ENCODE peak calls at places on chromosomes 12 and 14, in eight cellular contexts. A is right atrium auricular region, Z is AG04450, M is transverse colon, L is Caco-2, Q is GM06990, D is Panc1, E is suprapubic skin. K is an unnamed sample.
A peak's percentile ranks its signal among the peaks of the same experiment; 100 is the strongest.

GRCh38 chr12:95608252-95609033 is 57.2 kb upstream of the USP44 start:
- DNase-seq in E (peak; percentile 76), L (no peak), Z (no peak), M (no peak), Q (no peak), D (peak; percentile 72), A (peak; percentile 91), K (no peak)

GRCh38 chr12:74552201-74552600 is 14.6 kb downstream of the ATXN7L3B start:
- DNase-seq in A (no peak), M (no peak), Q (no peak), Z (no peak), E (no peak), D (no peak), L (no peak), K (no peak)

GRCh38 chr12:113823816-113824215 is 142.3 kb downstream of the RBM19 start:
- DNase-seq in Z (no peak), L (no peak), A (no peak), E (no peak), M (no peak), D (no peak), Q (no peak), K (no peak)

GRCh38 chr14:44897844-44898151 is 63.9 kb downstream of the KLHL28 start:
- DNase-seq in Z (no peak), D (no peak), Q (no peak), L (no peak), M (no peak), A (peak; percentile 69), E (no peak), K (no peak)

GRCh38 chr14:64566651-64567122 is 16.9 kb downstream of the PPP1R36 start:
- DNase-seq in L (no peak), D (no peak), Q (no peak), Z (no peak), A (no peak), M (no peak), E (no peak), K (no peak)

GRCh38 chr12:75998292-75999063 is 33.1 kb downstream of the PHLDA1 start:
- DNase-seq in A (no peak), Q (no peak), Z (no peak), E (no peak), D (no peak), M (no peak), L (no peak), K (no peak)

GRCh38 chr12:54060975-54061778 is 7.5 kb downstream of the HOXC4 start:
- DNase-seq in D (no peak), M (no peak), Z (no peak), L (no peak), Q (no peak), A (no peak), E (peak; percentile 47), K (no peak)

GRCh38 chr14:31159682-31160296 is 47.8 kb downstream of the HECTD1 start:
- DNase-seq in Z (no peak), A (no peak), D (no peak), L (no peak), Q (no peak), M (peak; percentile 22), E (no peak), K (no peak)

GRCh38 chr12:52585951-52586350 is 12.3 kb upstream of the KRT74 start:
- DNase-seq in D (no peak), M (no peak), A (no peak), E (no peak), Q (no peak), Z (no peak), L (peak; percentile 19), K (no peak)

GRCh38 chr14:105195533-105196227 is 14.6 kb upstream of the NUDT14 start:
- DNase-seq in L (no peak), M (no peak), D (no peak), A (no peak), E (no peak), Z (no peak), Q (no peak), K (no peak)

GRCh38 chr12:54195736-54196347 is 7.1 kb upstream of the SMUG1 start:
- DNase-seq in Z (no peak), M (no peak), A (no peak), E (no peak), Q (peak; percentile 25), L (no peak), D (no peak), K (peak; percentile 24)

GRCh38 chr14:72142328-72142727 is 210.1 kb downstream of the RGS6 start:
- DNase-seq in L (no peak), Z (no peak), A (no peak), D (no peak), Q (no peak), M (no peak), E (no peak), K (no peak)

GRCh38 chr14:71675126-71675901 is 256.9 kb upstream of the RGS6 start:
- DNase-seq in Q (no peak), Z (no peak), A (no peak), E (no peak), M (no peak), D (no peak), L (no peak), K (no peak)

GRCh38 chr12:109727746-109728726 is 14.4 kb downstream of the FAM222A start:
- DNase-seq in M (no peak), E (peak; percentile 48), Z (no peak), L (peak; percentile 23), A (no peak), D (no peak), Q (no peak), K (no peak)

GRCh38 chr12:26989873-26990272 is 24.3 kb downstream of the TM7SF3 start:
- DNase-seq in D (no peak), L (no peak), Z (no peak), Q (no peak), A (no peak), E (no peak), M (no peak), K (no peak)

GRCh38 chr12:1573960-1574862 is 20.2 kb downstream of the FBXL14 start:
- DNase-seq in M (no peak), Z (no peak), L (no peak), E (no peak), Q (no peak), A (no peak), D (no peak), K (no peak)

GRCh38 chr12:130945793-130946492 is 7.8 kb upstream of the ADGRD1 start:
- DNase-seq in M (no peak), L (no peak), Q (no peak), E (no peak), D (no peak), Z (no peak), A (no peak), K (no peak)

GRCh38 chr12:90816353-90817089 is 138.5 kb downstream of the CCER1 start:
- DNase-seq in D (no peak), M (no peak), Z (no peak), A (no peak), Q (no peak), E (no peak), L (no peak), K (no peak)

GRCh38 chr12:79420146-79420618 is 270.6 kb downstream of the PAWR start:
- DNase-seq in M (no peak), L (peak; percentile 79), E (no peak), Z (peak; percentile 84), D (peak; percentile 64), A (no peak), Q (no peak), K (peak; percentile 18)

GRCh38 chr12:53932915-53933314 is 5.7 kb upstream of the HOXC13 start:
- DNase-seq in M (no peak), E (no peak), L (no peak), A (no peak), Z (no peak), Q (no peak), D (no peak), K (no peak)

GRCh38 chr14:104895207-104895785 is 29.4 kb upstream of the PLD4 start:
- DNase-seq in Q (no peak), D (no peak), A (no peak), L (no peak), E (no peak), M (no peak), Z (no peak), K (peak; percentile 0)

GRCh38 chr12:96445743-96446655 is 43.4 kb upstream of the CFAP54 start:
- DNase-seq in Q (peak; percentile 31), M (peak; percentile 12), L (no peak), Z (peak; percentile 79), E (no peak), D (no peak), A (no peak), K (peak; percentile 80)

GRCh38 chr12:129531004-129531403 is 372.8 kb downstream of the TMEM132D start:
- DNase-seq in L (peak; percentile 79), Q (no peak), E (no peak), A (no peak), Z (no peak), M (peak; percentile 87), D (no peak), K (peak; percentile 13)

GRCh38 chr12:132582058-132582420 is 28.3 kb downstream of the LRCOL1 start:
- DNase-seq in Z (no peak), Q (no peak), M (no peak), L (no peak), D (no peak), E (no peak), A (no peak), K (no peak)
- H3K4me3 ChIP-seq in Z (no peak overlapping the region), Q (no peak overlapping the region), M (peak overlapping the region; percentile 29), L (no peak overlapping the region), D (no peak overlapping the region), E (no peak overlapping the region), A (peak overlapping the region; percentile 24), K (no peak overlapping the region)

DNA sequence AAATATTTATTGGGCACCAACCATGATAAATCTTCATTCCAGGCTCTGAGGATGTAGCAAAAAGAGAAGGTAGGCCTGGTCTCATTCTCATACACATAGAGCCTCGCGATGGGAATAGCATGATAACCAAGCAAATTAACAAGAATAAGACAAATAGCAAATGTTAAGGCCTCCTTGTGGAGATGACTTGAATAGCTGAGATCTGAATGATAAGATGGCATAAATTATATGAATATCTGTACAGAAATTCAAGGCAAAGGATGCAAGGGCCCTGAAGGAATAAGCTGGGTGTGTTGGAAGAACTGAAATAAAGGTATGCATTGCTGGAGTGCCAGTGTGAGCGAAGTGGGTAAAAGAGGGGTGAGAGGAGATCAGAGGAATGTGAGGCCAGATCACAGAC is 114.8 kb downstream of the ALX1 start:
- DNase-seq in A (no peak), Q (no peak), Z (no peak), M (no peak), L (no peak), D (no peak), E (no peak), K (no peak)
- TF ChIP-seq CTCF in A (no peak), Q (no peak), Z (no peak), M (no peak), L (no peak), D (no peak), E (no peak), K (no peak)

GRCh38 chr14:73613419-73613963 is 1.2 kb downstream of the ACOT6 start:
- DNase-seq in D (no peak), A (no peak), E (no peak), Q (no peak), M (no peak), L (no peak), Z (no peak), K (no peak)
- H3K4me3 ChIP-seq in D (peak overlapping the region; percentile 61), A (no peak overlapping the region), E (peak overlapping the region; percentile 67), Q (no peak overlapping the region), M (no peak overlapping the region), L (no peak overlapping the region), Z (no peak overlapping the region), K (no peak overlapping the region)

DNA sequence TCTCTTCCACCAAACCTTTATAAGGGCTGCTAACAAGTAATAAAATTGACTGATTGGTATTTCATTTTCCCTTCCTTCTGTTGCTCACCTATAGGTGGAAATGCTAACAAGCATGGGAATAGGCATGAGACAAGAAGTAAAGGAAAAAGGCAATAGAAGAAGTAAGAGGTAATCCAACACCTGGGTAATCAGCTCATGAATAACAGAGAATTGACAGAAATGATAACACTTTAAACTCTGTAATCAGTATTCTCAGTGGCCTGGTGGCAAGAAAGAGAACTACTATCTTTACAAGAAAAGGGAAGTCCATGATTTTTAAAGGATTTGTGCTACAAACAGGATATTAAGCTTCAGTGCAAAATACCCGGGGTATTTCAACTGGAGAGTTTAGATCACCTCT is 737.8 kb downstream of the RERGL start:
- DNase-seq in D (no peak), Z (no peak), A (no peak), M (no peak), Q (no peak), E (no peak), L (no peak), K (no peak)
- TF ChIP-seq CTCF in D (no peak), Z (no peak), A (no peak), M (no peak), Q (no peak), E (no peak), L (no peak), K (no peak)

K was measured in GM12865.